ENCODE peak calls at places on chromosomes 1 and 21, in seven cellular contexts. One of them, this sample, is unnamed.

GRCh38 chr1:161119379-161120061 is 1.6 kb downstream of the NIT1 start:
- DNase-seq in heart left ventricle: no peak
- DNase-seq in lower lobe of right lung: no peak
- DNase-seq in fibroblast of the aortic adventitia: peak
- DNase-seq in PC-3: peak
- DNase-seq in upper lobe of left lung: no peak
- DNase-seq in fibroblast of lung: peak
- DNase-seq in this sample: no peak

GRCh38 chr1:67479146-67479891 is 49.1 kb upstream of the SERBP1 start:
- DNase-seq in heart left ventricle: no peak
- DNase-seq in lower lobe of right lung: no peak
- DNase-seq in fibroblast of the aortic adventitia: peak
- DNase-seq in PC-3: peak
- DNase-seq in upper lobe of left lung: no peak
- DNase-seq in fibroblast of lung: peak
- DNase-seq in this sample: no peak

GRCh38 chr1:97061604-97062003 is 340.0 kb downstream of the PTBP2 start:
- DNase-seq in heart left ventricle: no peak
- DNase-seq in lower lobe of right lung: no peak
- DNase-seq in fibroblast of the aortic adventitia: no peak
- DNase-seq in PC-3: no peak
- DNase-seq in upper lobe of left lung: no peak
- DNase-seq in fibroblast of lung: no peak
- DNase-seq in this sample: no peak

GRCh38 chr21:24829397-24829796 is 777.9 kb downstream of the MRPL39 start:
- DNase-seq in heart left ventricle: no peak
- DNase-seq in lower lobe of right lung: no peak
- DNase-seq in fibroblast of the aortic adventitia: no peak
- DNase-seq in PC-3: no peak
- DNase-seq in upper lobe of left lung: no peak
- DNase-seq in fibroblast of lung: no peak
- DNase-seq in this sample: no peak

GRCh38 chr1:43538969-43539368 is 8.3 kb downstream of the PTPRF start:
- DNase-seq in heart left ventricle: no peak
- DNase-seq in lower lobe of right lung: no peak
- DNase-seq in fibroblast of the aortic adventitia: no peak
- DNase-seq in PC-3: no peak
- DNase-seq in upper lobe of left lung: no peak
- DNase-seq in fibroblast of lung: no peak
- DNase-seq in this sample: no peak

GRCh38 chr1:78274814-78275213 is 216.0 kb upstream of the PTGFR start:
- DNase-seq in heart left ventricle: no peak
- DNase-seq in lower lobe of right lung: no peak
- DNase-seq in fibroblast of the aortic adventitia: peak
- DNase-seq in PC-3: peak
- DNase-seq in upper lobe of left lung: no peak
- DNase-seq in fibroblast of lung: peak
- DNase-seq in this sample: no peak

GRCh38 chr1:175629318-175629694 is 114.1 kb downstream of the TNR start:
- DNase-seq in heart left ventricle: no peak
- DNase-seq in lower lobe of right lung: no peak
- DNase-seq in fibroblast of the aortic adventitia: no peak
- DNase-seq in PC-3: no peak
- DNase-seq in upper lobe of left lung: no peak
- DNase-seq in fibroblast of lung: no peak
- DNase-seq in this sample: no peak

GRCh38 chr1:27759236-27759635 is 13.8 kb upstream of the STX12 start:
- DNase-seq in heart left ventricle: no peak
- DNase-seq in lower lobe of right lung: no peak
- DNase-seq in fibroblast of the aortic adventitia: no peak
- DNase-seq in PC-3: no peak
- DNase-seq in upper lobe of left lung: no peak
- DNase-seq in fibroblast of lung: no peak
- DNase-seq in this sample: no peak

GRCh38 chr1:176880954-176881595 is 283.4 kb downstream of the ASTN1 start:
- DNase-seq in heart left ventricle: peak
- DNase-seq in lower lobe of right lung: peak
- DNase-seq in fibroblast of the aortic adventitia: peak
- DNase-seq in PC-3: peak
- DNase-seq in upper lobe of left lung: no peak
- DNase-seq in fibroblast of lung: peak
- DNase-seq in this sample: no peak

GRCh38 chr1:36342426-36343185 is 19.2 kb upstream of the EVA1B start:
- DNase-seq in heart left ventricle: peak
- DNase-seq in lower lobe of right lung: peak
- DNase-seq in fibroblast of the aortic adventitia: peak
- DNase-seq in PC-3: peak
- DNase-seq in upper lobe of left lung: no peak
- DNase-seq in fibroblast of lung: peak
- DNase-seq in this sample: peak

GRCh38 chr1:173224887-173225280 is 17.8 kb upstream of the TNFSF4 start:
- DNase-seq in heart left ventricle: no peak
- DNase-seq in lower lobe of right lung: no peak
- DNase-seq in fibroblast of the aortic adventitia: no peak
- DNase-seq in PC-3: no peak
- DNase-seq in upper lobe of left lung: no peak
- DNase-seq in fibroblast of lung: no peak
- DNase-seq in this sample: no peak
- H3K4me3 ChIP-seq in heart left ventricle: no peak
- H3K4me3 ChIP-seq in lower lobe of right lung: no peak
- H3K4me3 ChIP-seq in fibroblast of the aortic adventitia: no peak
- H3K4me3 ChIP-seq in PC-3: no peak
- H3K4me3 ChIP-seq in upper lobe of left lung: no peak
- H3K4me3 ChIP-seq in fibroblast of lung: no peak
- H3K4me3 ChIP-seq in this sample: no peak

DNA sequence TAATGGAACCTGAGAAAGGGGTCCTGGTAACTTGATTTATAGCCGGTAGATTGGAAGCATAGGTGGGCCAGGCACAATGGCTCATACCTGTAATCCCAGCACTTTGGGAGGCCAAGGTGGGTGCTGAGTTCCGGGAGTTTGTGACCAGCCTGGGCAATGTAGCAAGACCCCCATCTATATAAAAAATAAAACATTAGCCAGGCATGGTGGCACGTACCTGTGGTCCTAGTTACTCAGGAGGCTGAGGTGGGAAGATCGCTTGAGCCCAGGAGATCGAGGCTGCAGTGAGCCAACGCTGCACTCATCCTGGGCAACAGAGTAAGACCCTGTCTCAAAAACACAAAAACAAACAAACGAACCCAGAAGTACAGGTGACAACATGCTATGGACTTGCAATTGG is 76.5 kb downstream of the ZNF281 start:
- DNase-seq in heart left ventricle: no peak
- DNase-seq in lower lobe of right lung: no peak
- DNase-seq in fibroblast of the aortic adventitia: no peak
- DNase-seq in PC-3: no peak
- DNase-seq in upper lobe of left lung: no peak
- DNase-seq in fibroblast of lung: no peak
- DNase-seq in this sample: no peak
- H3K4me3 ChIP-seq in heart left ventricle: no peak
- H3K4me3 ChIP-seq in lower lobe of right lung: no peak
- H3K4me3 ChIP-seq in fibroblast of the aortic adventitia: no peak
- H3K4me3 ChIP-seq in PC-3: no peak
- H3K4me3 ChIP-seq in upper lobe of left lung: no peak
- H3K4me3 ChIP-seq in fibroblast of lung: no peak
- H3K4me3 ChIP-seq in this sample: no peak

GRCh38 chr1:154019280-154019679 is 28.7 kb downstream of the RPS27 start:
- DNase-seq in heart left ventricle: no peak
- DNase-seq in lower lobe of right lung: no peak
- DNase-seq in fibroblast of the aortic adventitia: no peak
- DNase-seq in PC-3: no peak
- DNase-seq in upper lobe of left lung: no peak
- DNase-seq in fibroblast of lung: no peak
- DNase-seq in this sample: no peak

GRCh38 chr1:154019940-154020339 is 29.4 kb downstream of the RPS27 start:
- DNase-seq in heart left ventricle: no peak
- DNase-seq in lower lobe of right lung: no peak
- DNase-seq in fibroblast of the aortic adventitia: no peak
- DNase-seq in PC-3: no peak
- DNase-seq in upper lobe of left lung: no peak
- DNase-seq in fibroblast of lung: no peak
- DNase-seq in this sample: no peak

GRCh38 chr1:154012129-154012528 is 21.6 kb downstream of the RPS27 start:
- DNase-seq in heart left ventricle: no peak
- DNase-seq in lower lobe of right lung: no peak
- DNase-seq in fibroblast of the aortic adventitia: no peak
- DNase-seq in PC-3: no peak
- DNase-seq in upper lobe of left lung: no peak
- DNase-seq in fibroblast of lung: no peak
- DNase-seq in this sample: no peak

GRCh38 chr1:154014154-154014910 is 23.8 kb downstream of the RPS27 start:
- DNase-seq in heart left ventricle: no peak
- DNase-seq in lower lobe of right lung: no peak
- DNase-seq in fibroblast of the aortic adventitia: peak
- DNase-seq in PC-3: peak
- DNase-seq in upper lobe of left lung: no peak
- DNase-seq in fibroblast of lung: peak
- DNase-seq in this sample: no peak
- H3K4me3 ChIP-seq in heart left ventricle: no peak
- H3K4me3 ChIP-seq in lower lobe of right lung: no peak
- H3K4me3 ChIP-seq in fibroblast of the aortic adventitia: no peak
- H3K4me3 ChIP-seq in PC-3: no peak
- H3K4me3 ChIP-seq in upper lobe of left lung: no peak
- H3K4me3 ChIP-seq in fibroblast of lung: no peak
- H3K4me3 ChIP-seq in this sample: no peak

GRCh38 chr1:172717722-172718455 is 59.0 kb downstream of the FASLG start:
- DNase-seq in heart left ventricle: no peak
- DNase-seq in lower lobe of right lung: no peak
- DNase-seq in fibroblast of the aortic adventitia: no peak
- DNase-seq in PC-3: peak
- DNase-seq in upper lobe of left lung: no peak
- DNase-seq in fibroblast of lung: peak
- DNase-seq in this sample: no peak
- H3K4me3 ChIP-seq in heart left ventricle: no peak
- H3K4me3 ChIP-seq in lower lobe of right lung: no peak
- H3K4me3 ChIP-seq in fibroblast of the aortic adventitia: no peak
- H3K4me3 ChIP-seq in PC-3: no peak
- H3K4me3 ChIP-seq in upper lobe of left lung: no peak
- H3K4me3 ChIP-seq in fibroblast of lung: no peak
- H3K4me3 ChIP-seq in this sample: no peak

DNA sequence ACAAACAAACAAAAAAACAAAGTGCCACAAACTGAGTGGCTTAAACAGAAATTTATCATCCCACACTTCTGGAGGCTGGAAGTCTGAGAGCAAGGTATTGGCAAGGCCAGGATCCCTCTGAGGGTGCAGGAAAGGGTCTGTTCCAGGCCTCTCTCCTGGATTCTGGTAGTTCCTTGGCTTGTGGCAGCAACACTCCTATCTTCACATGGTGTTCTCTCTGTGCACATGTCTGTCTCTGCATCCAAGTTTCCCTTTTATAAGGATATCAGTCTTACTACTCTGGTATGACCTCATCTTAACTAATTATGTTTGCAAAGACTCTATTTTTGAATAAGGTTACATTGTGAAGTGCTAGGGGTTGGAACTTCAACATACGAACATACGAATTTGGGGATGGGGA is 5.3 kb upstream of the VASH2 start:
- DNase-seq in heart left ventricle: no peak
- DNase-seq in lower lobe of right lung: no peak
- DNase-seq in fibroblast of the aortic adventitia: no peak
- DNase-seq in PC-3: no peak
- DNase-seq in upper lobe of left lung: no peak
- DNase-seq in fibroblast of lung: no peak
- DNase-seq in this sample: no peak
- H3K4me3 ChIP-seq in heart left ventricle: no peak
- H3K4me3 ChIP-seq in lower lobe of right lung: no peak
- H3K4me3 ChIP-seq in fibroblast of the aortic adventitia: no peak
- H3K4me3 ChIP-seq in PC-3: no peak
- H3K4me3 ChIP-seq in upper lobe of left lung: no peak
- H3K4me3 ChIP-seq in fibroblast of lung: no peak
- H3K4me3 ChIP-seq in this sample: no peak

DNA sequence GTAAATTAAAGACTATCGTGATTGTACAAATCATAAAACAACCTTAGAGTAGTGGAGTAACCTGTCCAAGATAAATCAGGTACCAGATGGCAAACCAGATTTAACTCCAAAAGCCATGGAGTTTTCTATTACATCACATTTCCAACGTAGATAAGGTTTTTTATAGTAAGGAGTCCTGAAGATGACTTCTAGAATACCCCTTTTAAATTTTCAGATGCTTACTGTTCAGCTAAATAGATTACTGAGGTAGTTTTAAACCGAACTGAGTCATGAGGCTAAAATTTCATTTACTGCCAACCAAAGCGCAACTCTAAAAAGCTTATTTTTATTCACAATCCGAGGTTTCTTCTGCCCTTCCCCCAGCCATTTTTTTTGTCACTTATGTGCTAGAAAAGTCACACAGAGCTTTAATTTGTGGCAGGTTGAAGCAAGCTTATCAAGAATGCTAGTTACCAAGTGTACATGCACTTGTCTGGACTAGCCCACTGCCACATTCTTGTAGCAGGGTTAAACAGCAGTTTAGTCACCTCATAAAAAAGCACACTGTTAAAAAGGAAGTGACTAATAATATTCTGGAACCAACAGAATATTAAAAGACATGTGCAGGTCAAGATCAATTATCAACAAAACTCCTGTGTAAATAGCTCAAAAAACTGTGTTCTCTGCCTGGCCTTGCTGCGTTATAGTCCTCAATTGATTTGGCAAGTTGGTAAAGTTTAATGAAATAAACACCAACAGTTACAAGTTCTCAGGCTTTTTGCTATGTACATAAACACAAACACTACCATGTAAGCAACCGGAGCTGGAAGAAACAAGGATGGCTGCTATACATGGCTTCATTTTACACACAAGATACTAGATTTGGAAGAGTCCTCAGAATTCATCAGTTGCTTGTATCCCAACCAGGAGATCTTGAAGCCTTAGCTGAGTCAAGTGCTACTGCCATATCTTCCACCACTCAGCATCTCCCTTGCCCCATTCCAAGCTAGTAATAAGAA is 180.3 kb upstream of the DMRTA2 start:
- DNase-seq in heart left ventricle: no peak
- DNase-seq in lower lobe of right lung: no peak
- DNase-seq in fibroblast of the aortic adventitia: peak
- DNase-seq in PC-3: peak
- DNase-seq in upper lobe of left lung: no peak
- DNase-seq in fibroblast of lung: peak
- DNase-seq in this sample: no peak
- H3K4me3 ChIP-seq in heart left ventricle: no peak
- H3K4me3 ChIP-seq in lower lobe of right lung: no peak
- H3K4me3 ChIP-seq in fibroblast of the aortic adventitia: no peak
- H3K4me3 ChIP-seq in PC-3: no peak
- H3K4me3 ChIP-seq in upper lobe of left lung: no peak
- H3K4me3 ChIP-seq in fibroblast of lung: no peak
- H3K4me3 ChIP-seq in this sample: no peak

This sample was measured in spleen.